ENCODE peak calls at places on chromosome 4, in six cellular contexts. D is right cardiac atrium; P is kidney; I is stimulated activated CD8-positive, alpha-beta memory T cell treated with anti-CD3 and anti-CD28 coated beads, Interleukin-15, amount 100 ng/mL, for 24 hours; J is esophagus muscularis mucosa; T is NCI-H226. R is an unnamed sample.

GRCh38 chr4:87117051-87117729 is 103.2 kb downstream of the KLHL8 start:
- DNase-seq in D (no peak), P (peak), I (no peak), J (no peak), T (no peak), R (no peak)

GRCh38 chr4:25875281-25875745 is 12.5 kb upstream of the SEL1L3 start:
- DNase-seq in D (no peak), P (no peak), I (no peak), J (no peak), T (no peak), R (peak)

GRCh38 chr4:183599690-183600089 is 59.3 kb downstream of the RWDD4 start:
- DNase-seq in D (no peak), P (no peak), I (no peak), J (no peak), T (no peak), R (no peak)

GRCh38 chr4:120821986-120822385 is 100.5 kb downstream of the PRDM5 start:
- DNase-seq in D (no peak), P (no peak), I (no peak), J (no peak), T (no peak), R (no peak)

GRCh38 chr4:155900402-155900801 is 3.1 kb upstream of the TDO2 start:
- DNase-seq in D (no peak), P (no peak), I (no peak), J (no peak), T (peak), R (no peak)

GRCh38 chr4:2887343-2887742 is 43.7 kb downstream of the ADD1 start:
- DNase-seq in D (no peak), P (peak), I (no peak), J (no peak), T (no peak), R (no peak)

GRCh38 chr4:41183021-41183553 is 31.3 kb downstream of the APBB2 start:
- DNase-seq in D (no peak), P (no peak), I (no peak), J (no peak), T (no peak), R (no peak)

GRCh38 chr4:57110635-57111546 is 706 bp upstream of the IGFBP7 start:
- DNase-seq in D (peak), P (peak), I (no peak), J (peak), T (no peak), R (peak)

GRCh38 chr4:99841143-99841542 is 24.5 kb downstream of the DAPP1 start:
- DNase-seq in D (no peak), P (no peak), I (no peak), J (peak), T (no peak), R (no peak)

GRCh38 chr4:169253087-169253675 is 17.6 kb downstream of the SH3RF1 start:
- DNase-seq in D (no peak), P (no peak), I (no peak), J (no peak), T (no peak), R (no peak)

GRCh38 chr4:72997409-72997808 is 72.1 kb downstream of the COX18 start:
- DNase-seq in D (no peak), P (no peak), I (no peak), J (no peak), T (peak), R (no peak)

GRCh38 chr4:64940698-64941097 is 531.4 kb upstream of the TECRL start:
- DNase-seq in D (no peak), P (no peak), I (no peak), J (no peak), T (no peak), R (no peak)

GRCh38 chr4:38330321-38330720 is 333.7 kb upstream of the KLF3 start:
- DNase-seq in D (no peak), P (no peak), I (no peak), J (no peak), T (no peak), R (no peak)

GRCh38 chr4:97507587-97508245 is 635.6 kb downstream of the STPG2 start:
- DNase-seq in D (no peak), P (no peak), I (no peak), J (no peak), T (peak), R (no peak)

GRCh38 chr4:103008875-103009729 is 10.4 kb downstream of the SLC9B1 start:
- DNase-seq in D (no peak), P (peak), I (no peak), J (no peak), T (peak), R (no peak)

GRCh38 chr4:26779674-26780073 is 81.0 kb upstream of the STIM2 start:
- DNase-seq in D (peak), P (no peak), I (no peak), J (no peak), T (peak), R (no peak)

GRCh38 chr4:153509724-153510123 is 43.6 kb downstream of the TMEM131L start:
- DNase-seq in D (no peak), P (no peak), I (no peak), J (no peak), T (no peak), R (no peak)

GRCh38 chr4:168569066-168569908 is 72.4 kb downstream of the PALLD start:
- DNase-seq in D (no peak), P (no peak), I (no peak), J (no peak), T (no peak), R (no peak)

GRCh38 chr4:26120098-26120795 is 200.6 kb upstream of the RBPJ start:
- DNase-seq in D (no peak), P (no peak), I (no peak), J (no peak), T (no peak), R (no peak)

GRCh38 chr4:66955784-66956183 is 589.5 kb downstream of the CENPC start:
- DNase-seq in D (no peak), P (no peak), I (no peak), J (no peak), T (no peak), R (no peak)

GRCh38 chr4:84804126-84804525 is 162.4 kb downstream of the WDFY3 start:
- DNase-seq in D (no peak), P (no peak), I (no peak), J (no peak), T (no peak), R (no peak)

GRCh38 chr4:168388890-168389289 is 70.3 kb upstream of the DDX60 start:
- DNase-seq in D (no peak), P (no peak), I (no peak), J (no peak), T (peak), R (no peak)

GRCh38 chr4:122652379-122652778 is 31.5 kb upstream of the IL21 start:
- DNase-seq in D (no peak), P (no peak), I (no peak), J (no peak), T (peak), R (peak)

GRCh38 chr4:86965019-86965976 is 30.5 kb downstream of the AFF1 start:
- DNase-seq in D (no peak), P (no peak), I (no peak), J (no peak), T (no peak), R (no peak)

GRCh38 chr4:47531241-47531953 is 46.3 kb downstream of the ATP10D start:
- DNase-seq in D (no peak), P (no peak), I (no peak), J (no peak), T (peak), R (peak)

GRCh38 chr4:53480909-53481308 is 103.5 kb downstream of the FIP1L1 start:
- DNase-seq in D (no peak), P (no peak), I (no peak), J (no peak), T (no peak), R (no peak)

GRCh38 chr4:1207603-1208265 is 35.4 kb upstream of the SPON2 start:
- DNase-seq in D (peak), P (peak), I (no peak), J (no peak), T (no peak), R (peak)

GRCh38 chr4:59612235-59612634 is 1587.9 kb upstream of the ADGRL3 start:
- DNase-seq in D (no peak), P (no peak), I (no peak), J (no peak), T (peak), R (no peak)

GRCh38 chr4:168796362-168797106 is 213.5 kb downstream of the CBR4 start:
- DNase-seq in D (no peak), P (no peak), I (no peak), J (no peak), T (peak), R (peak)

GRCh38 chr4:37892641-37893040 is 1.8 kb downstream of the TBC1D1 start:
- DNase-seq in D (no peak), P (no peak), I (no peak), J (no peak), T (no peak), R (peak)

GRCh38 chr4:136505020-136505419 is 1027.3 kb downstream of the PCDH18 start:
- DNase-seq in D (no peak), P (no peak), I (no peak), J (no peak), T (peak), R (no peak)

GRCh38 chr4:169163495-169163894 is 107.3 kb downstream of the SH3RF1 start:
- DNase-seq in D (no peak), P (no peak), I (no peak), J (no peak), T (no peak), R (no peak)

GRCh38 chr4:73520821-73521220 is 39.3 kb downstream of the AFM start:
- DNase-seq in D (no peak), P (no peak), I (no peak), J (no peak), T (peak), R (no peak)

GRCh38 chr4:2733001-2733843 is 22.9 kb downstream of the TNIP2 start:
- DNase-seq in D (no peak), P (peak), I (no peak), J (no peak), T (no peak), R (no peak)

GRCh38 chr4:36218121-36218520 is 26.2 kb downstream of the ARAP2 start:
- DNase-seq in D (no peak), P (no peak), I (no peak), J (no peak), T (no peak), R (no peak)

GRCh38 chr4:76736434-76736833 is 161.5 kb downstream of the SOWAHB start:
- DNase-seq in D (no peak), P (no peak), I (no peak), J (no peak), T (no peak), R (no peak)